ENCODE peak calls at places on chromosomes 16 and 17, in five cellular contexts. Z is mesendoderm, P is IMR-90, J is A549, I is DND-41. S is an unnamed sample.

GRCh38 chr16:54280751-54281150 is 5.8 kb downstream of the IRX3 start:
- DNase-seq in Z (peak), P (no peak), J (no peak), I (peak), S (no peak)

GRCh38 chr16:17305694-17306093 is 165.1 kb downstream of the XYLT1 start:
- DNase-seq in Z (no peak), P (no peak), J (no peak), I (no peak), S (no peak)

GRCh38 chr17:81239714-81240555 is 817 bp downstream of the NDUFAF8 start:
- DNase-seq in Z (no peak), P (peak), J (peak), I (peak), S (peak)

GRCh38 chr16:64910351-64910750 is 211.5 kb downstream of the CDH11 start:
- DNase-seq in Z (peak), P (peak), J (peak), I (no peak), S (no peak)

GRCh38 chr17:3401786-3402185 is 3.6 kb upstream of the OR1E1 start:
- DNase-seq in Z (no peak), P (no peak), J (no peak), I (no peak), S (no peak)

GRCh38 chr16:31479752-31480151 is 3.2 kb upstream of the SLC5A2 start:
- DNase-seq in Z (no peak), P (no peak), J (no peak), I (no peak), S (no peak)

GRCh38 chr16:30660424-30661251 is 2.4 kb downstream of the FBRS start:
- DNase-seq in Z (no peak), P (peak), J (no peak), I (peak), S (no peak)

GRCh38 chr17:43599835-43600234 is 53.7 kb upstream of the ETV4 start:
- DNase-seq in Z (no peak), P (peak), J (peak), I (no peak), S (no peak)

GRCh38 chr16:26905336-26905735 is 161.4 kb upstream of the C16orf82 start:
- DNase-seq in Z (no peak), P (peak), J (no peak), I (no peak), S (no peak)

GRCh38 chr16:76125871-76126270 is 151.3 kb upstream of the CNTNAP4 start:
- DNase-seq in Z (no peak), P (no peak), J (no peak), I (no peak), S (no peak)

GRCh38 chr17:36920032-36921000 is 17.0 kb upstream of the LHX1 start:
- DNase-seq in Z (peak), P (peak), J (peak), I (no peak), S (no peak)

GRCh38 chr16:22225060-22225459 is 19.0 kb downstream of the EEF2K start:
- DNase-seq in Z (no peak), P (no peak), J (no peak), I (no peak), S (no peak)

GRCh38 chr16:825298-826061 is 24.9 kb upstream of the GNG13 start:
- DNase-seq in Z (no peak), P (no peak), J (no peak), I (no peak), S (no peak)
- H3K4me2 ChIP-seq in Z (no peak), P (peak), J (no peak), I (no peak), S (no peak)

GRCh38 chr17:31003225-31003866 is 32.5 kb downstream of the RNF135 start:
- DNase-seq in Z (no peak), P (no peak), J (no peak), I (no peak), S (no peak)

GRCh38 chr17:31008374-31009035 is 37.7 kb downstream of the RNF135 start:
- DNase-seq in Z (peak), P (peak), J (no peak), I (no peak), S (peak)

GRCh38 chr17:31004160-31004559 is 33.3 kb downstream of the RNF135 start:
- DNase-seq in Z (no peak), P (no peak), J (no peak), I (no peak), S (no peak)

GRCh38 chr17:31002047-31002446 is 31.2 kb downstream of the RNF135 start:
- DNase-seq in Z (no peak), P (no peak), J (no peak), I (no peak), S (no peak)

DNA sequence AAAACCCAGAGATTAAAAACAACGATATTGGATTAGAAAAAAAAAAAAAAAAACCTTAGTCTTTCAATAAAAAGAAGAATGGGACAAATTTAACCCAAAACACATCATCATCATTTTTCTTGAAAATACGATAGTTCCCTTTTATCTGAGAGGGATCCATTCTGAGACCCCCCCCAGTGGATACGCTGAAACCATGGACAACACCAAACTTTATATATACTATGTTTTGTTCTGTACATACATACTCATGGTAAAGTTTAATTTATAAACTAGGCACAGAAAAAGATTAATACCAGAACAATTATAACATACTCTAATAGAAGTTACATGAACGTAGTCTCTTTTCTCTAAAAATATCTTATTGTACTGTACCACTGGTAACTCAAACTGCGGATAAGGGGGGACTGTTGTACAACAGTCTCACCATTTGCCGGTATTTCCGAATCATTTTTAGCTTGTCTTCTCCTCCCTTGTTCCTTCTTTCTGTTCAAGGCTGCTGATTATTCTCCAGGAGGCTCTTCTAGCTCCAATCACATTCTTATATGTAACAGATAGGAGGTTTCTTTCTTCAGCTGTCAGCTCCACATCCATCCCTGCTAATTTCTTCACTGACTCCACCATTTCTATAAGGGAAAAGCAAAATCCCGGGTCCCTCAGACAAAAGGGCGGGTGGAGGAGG is 37.0 kb downstream of the RNF135 start:
- DNase-seq in Z (no peak), P (no peak), J (no peak), I (no peak), S (no peak)
- H3K4me2 ChIP-seq in Z (peak), P (peak), J (no peak), I (no peak), S (peak)

GRCh38 chr16:46627746-46628145 is 6.6 kb upstream of the SHCBP1 start:
- DNase-seq in Z (peak), P (peak), J (no peak), I (no peak), S (no peak)
- H3K4me2 ChIP-seq in Z (no peak), P (no peak), J (no peak), I (no peak), S (no peak)

GRCh38 chr16:85002099-85002541 is 9.2 kb downstream of the ZDHHC7 start:
- DNase-seq in Z (no peak), P (no peak), J (no peak), I (no peak), S (no peak)
- H3K4me2 ChIP-seq in Z (no peak), P (no peak), J (peak), I (no peak), S (no peak)

GRCh38 chr16:57807252-57807967 is 5.1 kb upstream of the KIFC3 start:
- DNase-seq in Z (peak), P (no peak), J (peak), I (peak), S (no peak)

GRCh38 chr16:57809843-57810196 is 7.5 kb upstream of the KIFC3 start:
- DNase-seq in Z (no peak), P (no peak), J (no peak), I (peak), S (no peak)

GRCh38 chr16:57809276-57809793 is 7.0 kb upstream of the KIFC3 start:
- DNase-seq in Z (no peak), P (no peak), J (no peak), I (no peak), S (no peak)

GRCh38 chr16:57807968-57808528 is 5.8 kb upstream of the KIFC3 start:
- DNase-seq in Z (peak), P (peak), J (peak), I (peak), S (peak)

GRCh38 chr16:57808589-57808988 is 6.3 kb upstream of the KIFC3 start:
- DNase-seq in Z (no peak), P (no peak), J (no peak), I (no peak), S (no peak)
- H3K4me2 ChIP-seq in Z (no peak), P (peak), J (peak), I (peak), S (no peak)

DNA sequence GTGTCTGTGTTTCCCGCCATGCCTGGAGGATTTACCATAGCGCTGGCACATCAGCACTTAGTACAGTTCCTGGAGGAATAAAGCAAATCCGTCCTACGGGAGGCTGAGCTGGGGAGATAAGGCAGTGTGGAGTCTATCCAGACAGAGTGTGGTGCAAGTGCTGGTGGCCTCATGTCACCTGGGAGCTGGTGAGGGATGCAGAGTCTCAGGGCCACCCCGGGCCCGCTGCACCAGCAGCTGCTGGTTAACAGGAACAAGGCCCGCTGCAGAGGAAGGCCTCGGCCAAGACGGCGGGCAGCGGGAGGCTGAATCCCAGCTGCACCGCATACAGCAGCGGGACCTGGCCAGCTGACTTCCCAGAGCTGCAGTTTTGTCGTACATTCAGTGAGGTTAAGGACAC is 57.3 kb upstream of the CDC42EP4 start:
- DNase-seq in Z (no peak), P (no peak), J (no peak), I (no peak), S (no peak)
- H3K4me2 ChIP-seq in Z (no peak), P (no peak), J (no peak), I (no peak), S (no peak)

DNA sequence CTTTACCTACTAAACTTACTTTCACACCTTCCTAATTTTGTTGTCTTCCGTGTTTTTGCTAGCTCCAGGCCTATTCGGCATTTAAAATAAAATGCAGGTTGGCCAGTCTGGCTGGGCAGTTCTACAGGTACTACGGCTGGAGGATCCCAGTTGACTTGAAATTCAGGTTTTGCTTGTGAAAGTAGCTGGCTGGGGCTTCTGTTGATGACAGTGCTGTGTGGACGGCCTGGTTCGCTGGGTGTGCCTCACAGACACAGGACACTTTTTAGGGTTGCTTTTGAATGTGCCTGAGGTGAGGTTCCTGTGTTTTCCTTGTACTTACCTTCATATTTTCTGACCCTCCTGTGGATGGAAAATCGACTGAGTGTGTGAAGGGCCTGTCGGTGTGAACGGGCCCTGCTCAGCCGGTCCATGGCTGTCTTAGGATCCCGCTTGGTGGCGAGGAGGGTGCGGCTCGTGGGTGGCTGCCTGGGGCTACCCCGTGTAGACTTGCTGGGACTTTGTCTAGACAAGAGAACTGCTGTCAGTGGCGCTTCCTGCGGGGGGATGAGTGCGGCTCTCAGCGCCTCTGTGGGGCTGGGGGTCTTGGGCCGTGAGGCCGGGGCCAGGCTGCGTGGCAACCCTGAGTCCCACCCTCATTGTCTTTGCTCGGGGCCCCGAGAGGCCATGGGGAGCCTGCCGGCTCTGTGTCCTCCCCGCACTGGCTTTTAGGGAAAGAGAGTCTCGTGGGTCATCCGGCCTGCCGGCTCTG is 18.7 kb upstream of the ZNF750 start:
- DNase-seq in Z (peak), P (no peak), J (no peak), I (peak), S (no peak)
- H3K4me2 ChIP-seq in Z (no peak), P (no peak), J (no peak), I (peak), S (no peak)

GRCh38 chr16:12255473-12255872 is 278.9 kb downstream of the SNX29 start:
- DNase-seq in Z (no peak), P (peak), J (no peak), I (no peak), S (no peak)
- H3K4me2 ChIP-seq in Z (no peak), P (no peak), J (no peak), I (no peak), S (no peak)

S was measured in Karpas-422.